ENCODE peak calls at places on chromosome 15, in eight cellular contexts. K is mucosa of descending colon, T is A549, W is adipocyte, J is right lobe of liver, O is PC-3, Z is uterus, Q is fibroblast of lung. F is an unnamed sample.

GRCh38 chr15:45958924-45959323 is 324.1 kb downstream of the SQOR start:
- DNase-seq in K (no peak), T (no peak), W (no peak), J (no peak), O (no peak), Z (no peak), Q (no peak), F (no peak)

GRCh38 chr15:91320106-91320505 is 220.0 kb downstream of the SV2B start:
- DNase-seq in K (no peak), T (no peak), W (no peak), J (no peak), O (no peak), Z (no peak), Q (no peak), F (no peak)

GRCh38 chr15:38823272-38823671 is 258.7 kb upstream of the RASGRP1 start:
- DNase-seq in K (no peak), T (no peak), W (no peak), J (no peak), O (no peak), Z (no peak), Q (no peak), F (no peak)

GRCh38 chr15:84685304-84685703 is 27.3 kb upstream of the NMB start:
- DNase-seq in K (no peak), T (peak; percentile 82), W (peak; percentile 93), J (no peak), O (peak; percentile 47), Z (no peak), Q (peak; percentile 90), F (no peak)

GRCh38 chr15:96418146-96418545 is 87.6 kb downstream of the NR2F2 start:
- DNase-seq in K (no peak), T (no peak), W (no peak), J (no peak), O (no peak), Z (no peak), Q (no peak), F (no peak)

GRCh38 chr15:26773485-26773877 is 615 bp upstream of the GABRB3 start:
- DNase-seq in K (no peak), T (peak; percentile 19), W (no peak), J (no peak), O (no peak), Z (no peak), Q (no peak), F (no peak)

GRCh38 chr15:48868018-48868417 is 9.9 kb upstream of the EID1 start:
- DNase-seq in K (no peak), T (no peak), W (peak; percentile 45), J (no peak), O (no peak), Z (no peak), Q (peak; percentile 31), F (no peak)

GRCh38 chr15:66008920-66009572 is 139.8 kb downstream of the RAB11A start:
- DNase-seq in K (peak; percentile 71), T (peak; percentile 84), W (no peak), J (no peak), O (peak; percentile 71), Z (no peak), Q (no peak), F (no peak)

GRCh38 chr15:45645026-45645980 is 10.5 kb downstream of the SQOR start:
- DNase-seq in K (peak; percentile 72), T (peak; percentile 79), W (peak; percentile 66), J (no peak), O (peak; percentile 86), Z (no peak), Q (peak; percentile 58), F (no peak)

GRCh38 chr15:76987896-76988860 is 6.7 kb upstream of the PSTPIP1 start:
- DNase-seq in K (peak; percentile 46), T (no peak), W (no peak), J (peak; percentile 67), O (no peak), Z (no peak), Q (no peak), F (no peak)

GRCh38 chr15:44157679-44158078 is 37.4 kb downstream of the FRMD5 start:
- DNase-seq in K (no peak), T (peak; percentile 63), W (peak; percentile 76), J (no peak), O (peak; percentile 97), Z (no peak), Q (peak; percentile 88), F (no peak)

GRCh38 chr15:57146394-57147140 is 228.1 kb downstream of the TCF12 start:
- DNase-seq in K (peak; percentile 77), T (peak; percentile 56), W (peak; percentile 90), J (no peak), O (peak; percentile 63), Z (no peak), Q (peak; percentile 86), F (no peak)

GRCh38 chr15:37009288-37009687 is 91.1 kb downstream of the MEIS2 start:
- DNase-seq in K (no peak), T (no peak), W (peak; percentile 9), J (no peak), O (no peak), Z (no peak), Q (no peak), F (no peak)

GRCh38 chr15:68311859-68312557 is 34.5 kb downstream of the FEM1B start:
- DNase-seq in K (no peak), T (no peak), W (no peak), J (no peak), O (no peak), Z (peak; percentile 11), Q (no peak), F (no peak)

GRCh38 chr15:32705450-32705849 is 12.4 kb upstream of the GREM1 start:
- DNase-seq in K (no peak), T (no peak), W (peak; percentile 57), J (no peak), O (no peak), Z (no peak), Q (peak; percentile 82), F (no peak)

GRCh38 chr15:30649952-30650929 is 24.3 kb downstream of the ARHGAP11B start:
- DNase-seq in K (no peak), T (no peak), W (peak; percentile 44), J (no peak), O (no peak), Z (no peak), Q (peak; percentile 66), F (no peak)

GRCh38 chr15:37653018-37653417 is 281.4 kb upstream of the TMCO5A start:
- DNase-seq in K (no peak), T (no peak), W (no peak), J (no peak), O (no peak), Z (no peak), Q (no peak), F (no peak)

GRCh38 chr15:55856506-55856905 is 113.6 kb upstream of the PRTG start:
- DNase-seq in K (no peak), T (no peak), W (no peak), J (no peak), O (no peak), Z (no peak), Q (peak; percentile 3), F (no peak)

GRCh38 chr15:33242165-33242564 is 47.7 kb upstream of the FMN1 start:
- DNase-seq in K (no peak), T (peak; percentile 69), W (peak; percentile 20), J (no peak), O (peak; percentile 94), Z (no peak), Q (no peak), F (no peak)

GRCh38 chr15:60006203-60006782 is 2.2 kb downstream of the FOXB1 start:
- DNase-seq in K (peak; percentile 39), T (no peak), W (peak; percentile 41), J (no peak), O (peak; percentile 42), Z (no peak), Q (peak; percentile 36), F (peak; percentile 62)

GRCh38 chr15:55823191-55823670 is 80.3 kb upstream of the PRTG start:
- DNase-seq in K (no peak), T (no peak), W (peak; percentile 25), J (no peak), O (no peak), Z (peak; percentile 28), Q (peak; percentile 94), F (no peak)

GRCh38 chr15:101017041-101017754 is 98.0 kb downstream of the LRRK1 start:
- DNase-seq in K (peak; percentile 8), T (peak; percentile 55), W (no peak), J (no peak), O (peak; percentile 4), Z (peak; percentile 7), Q (no peak), F (no peak)

GRCh38 chr15:38613085-38613484 is 48.5 kb upstream of the RASGRP1 start:
- DNase-seq in K (no peak), T (no peak), W (no peak), J (no peak), O (no peak), Z (no peak), Q (no peak), F (no peak)

GRCh38 chr15:93358171-93359036 is 269.4 kb upstream of the RGMA start:
- DNase-seq in K (no peak), T (no peak), W (no peak), J (no peak), O (no peak), Z (no peak), Q (no peak), F (no peak)
- H3K9me3 ChIP-seq in K (no peaks in the 10 kb centered on the region), T (no peaks in the 10 kb centered on the region), W (no peaks in the 10 kb centered on the region), J (no peaks in the 10 kb centered on the region), O (no peaks in the 10 kb centered on the region), Z (no peaks in the 10 kb centered on the region), Q (no peaks in the 10 kb centered on the region), F (no peaks in the 10 kb centered on the region)

GRCh38 chr15:99131441-99132023 is 26.7 kb downstream of the SYNM start:
- DNase-seq in K (no peak), T (no peak), W (no peak), J (peak; percentile 88), O (no peak), Z (no peak), Q (no peak), F (no peak)
- H3K4me1 ChIP-seq in K (no peaks in the 10 kb centered on the region), T (peaks cover 24% of the 10 kb centered on the region), W (peaks cover 4% of the 10 kb centered on the region), J (peaks cover 10% of the 10 kb centered on the region), O (peaks cover 17% of the 10 kb centered on the region), Z (no peaks in the 10 kb centered on the region), Q (no peaks in the 10 kb centered on the region), F (no peaks in the 10 kb centered on the region)

DNA sequence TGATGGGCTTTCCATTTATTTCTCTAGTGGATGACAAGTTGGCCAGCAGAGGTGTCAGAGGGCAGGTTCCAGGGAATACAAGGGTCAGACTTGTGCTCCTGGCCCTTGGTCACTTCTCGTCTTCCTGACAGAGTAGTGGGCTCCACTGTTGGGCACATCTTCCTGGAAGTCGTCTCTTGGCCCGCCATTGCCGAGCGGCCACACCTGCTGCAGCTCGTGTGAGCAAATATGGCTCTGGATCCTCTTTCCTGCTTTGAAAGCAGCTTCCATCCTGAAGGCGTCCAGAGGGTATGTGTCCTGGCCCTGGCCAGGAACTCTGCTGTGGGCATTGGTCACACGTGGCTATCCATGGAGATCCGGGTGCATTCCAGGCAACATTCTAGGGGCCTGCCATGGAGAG is 100.2 kb downstream of the SNRPN start:
- DNase-seq in K (no peak), T (no peak), W (no peak), J (no peak), O (no peak), Z (no peak), Q (no peak), F (no peak)
- H3K9me3 ChIP-seq in K (peaks cover 99% of the 10 kb centered on the region), T (peaks cover 68% of the 10 kb centered on the region), W (peaks cover 100% of the 10 kb centered on the region), J (peaks cover 4% of the 10 kb centered on the region), O (peaks cover 74% of the 10 kb centered on the region), Z (peaks cover 99% of the 10 kb centered on the region), Q (peaks cover 27% of the 10 kb centered on the region), F (peaks cover 97% of the 10 kb centered on the region)

DNA sequence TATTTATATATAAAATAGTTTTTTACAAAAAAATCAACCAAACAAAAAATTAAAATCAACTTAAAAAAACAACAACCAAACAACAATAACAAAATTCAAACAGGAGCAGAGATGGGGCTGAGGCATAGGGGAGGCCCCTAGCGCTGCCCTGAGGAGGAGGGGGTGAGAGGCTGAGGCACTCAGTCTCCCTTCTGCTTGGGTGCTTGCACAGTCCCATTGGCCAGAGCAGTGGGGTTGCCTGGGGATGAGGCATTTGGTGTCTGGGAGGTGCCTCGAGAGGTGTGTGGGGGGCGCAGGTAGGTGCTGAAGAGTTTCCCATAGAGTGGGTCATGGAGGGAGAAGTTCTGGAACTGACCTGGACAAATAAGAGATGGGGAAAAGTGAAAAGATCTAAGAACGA is 8.0 kb downstream of the LPCAT4 start:
- DNase-seq in K (no peak), T (no peak), W (no peak), J (no peak), O (no peak), Z (no peak), Q (no peak), F (no peak)
- H3K4me1 ChIP-seq in K (peaks cover 25% of the 10 kb centered on the region), T (peaks cover 8% of the 10 kb centered on the region), W (no peaks in the 10 kb centered on the region), J (no peaks in the 10 kb centered on the region), O (peaks cover 43% of the 10 kb centered on the region), Z (no peaks in the 10 kb centered on the region), Q (no peaks in the 10 kb centered on the region), F (no peaks in the 10 kb centered on the region)

F was measured in CD4-positive, alpha-beta memory T cell.